ENCODE peak calls at places on chromosomes 16 and 17, in four cellular contexts. B is fibroblast of lung, Z is tibial nerve, E is suprapubic skin. A is an unnamed sample.

GRCh38 chr16:23131841-23132576 is 17.2 kb downstream of the USP31 start:
- DNase-seq in Z (no peak), B (no peak), E (no peak), A (no peak)

GRCh38 chr16:19001788-19002187 is 18.1 kb downstream of the TMC7 start:
- DNase-seq in E (no peak), B (peak; percentile 82), Z (no peak), A (no peak)

GRCh38 chr16:77213542-77214108 is 14.4 kb downstream of the SYCE1L start:
- DNase-seq in E (no peak), B (peak; percentile 97), Z (no peak), A (peak; percentile 74)

GRCh38 chr17:20925091-20925490 is 117.7 kb downstream of the USP22 start:
- DNase-seq in B (no peak), E (no peak), Z (no peak), A (no peak)

GRCh38 chr17:65287040-65287439 is 149.9 kb downstream of the RGS9 start:
- DNase-seq in Z (no peak), E (no peak), B (peak; percentile 87), A (no peak)

GRCh38 chr16:56488035-56488434 is 31.8 kb downstream of the BBS2 start:
- DNase-seq in B (no peak), Z (no peak), E (no peak), A (no peak)

GRCh38 chr16:21100447-21100846 is 50.2 kb downstream of the DNAH3 start:
- DNase-seq in Z (no peak), B (peak; percentile 90), E (no peak), A (no peak)

GRCh38 chr16:88969361-88969831 is 7.6 kb downstream of the CBFA2T3 start:
- DNase-seq in Z (no peak), B (no peak), E (no peak), A (no peak)

GRCh38 chr17:54888981-54889380 is 11.7 kb upstream of the TOM1L1 start:
- DNase-seq in B (no peak), Z (no peak), E (no peak), A (no peak)

GRCh38 chr17:64920026-64920418 is 744 bp upstream of the LRRC37A3 start:
- DNase-seq in B (no peak), Z (no peak), E (no peak), A (peak; percentile 71)

GRCh38 chr16:55820615-55821014 is 12.3 kb downstream of the CES1 start:
- DNase-seq in B (no peak), E (peak; percentile 64), Z (no peak), A (no peak)

GRCh38 chr17:9408381-9408780 is 167.2 kb downstream of the STX8 start:
- DNase-seq in Z (no peak), E (no peak), B (peak; percentile 93), A (no peak)

GRCh38 chr17:9361572-9361955 is 214.1 kb downstream of the STX8 start:
- DNase-seq in E (no peak), Z (no peak), B (no peak), A (no peak)

GRCh38 chr16:29806096-29806579 is at the start of gene MAZ:
- DNase-seq in B (no peak), E (no peak), Z (no peak), A (no peak)

GRCh38 chr16:13939821-13940220 is 19.9 kb downstream of the ERCC4 start:
- DNase-seq in Z (no peak), B (no peak), E (no peak), A (no peak)

GRCh38 chr17:59423137-59423703 is 91.8 kb downstream of the YPEL2 start:
- DNase-seq in Z (no peak), B (peak; percentile 69), E (no peak), A (no peak)

GRCh38 chr16:48959204-48959603 is 322.4 kb downstream of the CBLN1 start:
- DNase-seq in B (peak; percentile 3), Z (no peak), E (no peak), A (no peak)

GRCh38 chr17:57281887-57282653 is 25.7 kb downstream of the MSI2 start:
- DNase-seq in Z (no peak), B (no peak), E (no peak), A (no peak)

GRCh38 chr17:46962374-46962790 is 16.7 kb downstream of the RPRML start:
- DNase-seq in Z (no peak), B (peak; percentile 85), E (no peak), A (no peak)

GRCh38 chr17:27355419-27355818 is 61.5 kb downstream of the WSB1 start:
- DNase-seq in B (no peak), Z (no peak), E (no peak), A (no peak)

GRCh38 chr16:49378238-49378637 is 4.6 kb downstream of the C16orf78 start:
- DNase-seq in B (no peak), Z (no peak), E (no peak), A (no peak)

GRCh38 chr17:57902800-57903759 is 52.1 kb downstream of the CUEDC1 start:
- DNase-seq in Z (peak; percentile 63), B (peak; percentile 90), E (peak; percentile 91), A (peak; percentile 98)

GRCh38 chr16:2388139-2388874 is 40.9 kb upstream of the CCNF start:
- DNase-seq in E (no peak), B (no peak), Z (no peak), A (no peak)

GRCh38 chr17:17403899-17404576 is 72.8 kb upstream of the MED9 start:
- DNase-seq in B (no peak), E (no peak), Z (no peak), A (no peak)

GRCh38 chr17:73430848-73431247 is 119.0 kb upstream of the CDC42EP4 start:
- DNase-seq in Z (no peak), B (peak; percentile 13), E (no peak), A (peak; percentile 39)

GRCh38 chr17:76906463-76906862 is 38.3 kb downstream of the MGAT5B start:
- DNase-seq in E (no peak), B (no peak), Z (no peak), A (no peak)

GRCh38 chr17:76912585-76912984 is 44.4 kb downstream of the MGAT5B start:
- DNase-seq in E (no peak), B (no peak), Z (no peak), A (peak; percentile 43)

GRCh38 chr17:76911299-76912007 is 43.2 kb downstream of the MGAT5B start:
- DNase-seq in E (no peak), B (no peak), Z (no peak), A (peak; percentile 48)

GRCh38 chr17:76907352-76907751 is 39.1 kb downstream of the MGAT5B start:
- DNase-seq in E (no peak), B (no peak), Z (no peak), A (no peak)

DNA sequence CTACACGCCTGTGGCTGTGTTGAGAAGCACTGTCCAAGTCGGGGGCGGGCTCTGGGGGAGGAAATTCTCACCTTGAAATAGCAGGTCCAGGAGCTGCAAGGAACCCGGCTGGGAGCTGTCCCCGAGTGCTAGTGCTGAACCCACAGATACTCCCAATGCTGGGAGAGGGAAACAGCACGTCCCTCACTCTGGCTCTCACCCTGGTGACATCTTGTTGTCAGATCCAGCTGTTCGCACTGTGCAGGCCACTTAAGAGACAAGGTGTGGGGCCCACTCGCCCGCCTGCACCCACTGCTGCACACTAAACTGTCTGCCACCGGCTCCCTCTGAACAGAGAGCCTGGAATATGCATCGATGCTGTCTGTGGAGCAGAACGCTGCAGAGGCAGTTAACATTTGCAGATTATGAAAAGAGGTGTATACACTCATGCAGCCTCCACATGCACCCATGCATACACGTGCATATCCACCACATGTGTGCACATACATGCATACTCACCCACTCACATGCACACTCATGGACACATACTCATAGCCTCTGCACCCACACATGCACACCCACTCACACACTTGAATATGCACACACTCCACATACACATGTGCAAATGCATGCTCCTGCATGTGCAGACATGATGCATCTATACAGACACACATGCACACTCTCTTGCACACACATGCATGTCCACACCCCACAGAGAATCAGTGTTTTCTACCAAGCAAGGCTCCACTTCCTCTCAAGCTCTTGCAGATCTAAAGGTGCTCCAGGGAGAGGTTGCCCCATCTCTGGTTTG is 42.0 kb downstream of the MGAT5B start:
- DNase-seq in B (peak; percentile 45), E (no peak), Z (no peak), A (peak; percentile 68)
- H3K36me3 ChIP-seq in B (no peaks in the 10 kb centered on the region), E (no peaks in the 10 kb centered on the region), Z (no peaks in the 10 kb centered on the region), A (no peaks in the 10 kb centered on the region)

DNA sequence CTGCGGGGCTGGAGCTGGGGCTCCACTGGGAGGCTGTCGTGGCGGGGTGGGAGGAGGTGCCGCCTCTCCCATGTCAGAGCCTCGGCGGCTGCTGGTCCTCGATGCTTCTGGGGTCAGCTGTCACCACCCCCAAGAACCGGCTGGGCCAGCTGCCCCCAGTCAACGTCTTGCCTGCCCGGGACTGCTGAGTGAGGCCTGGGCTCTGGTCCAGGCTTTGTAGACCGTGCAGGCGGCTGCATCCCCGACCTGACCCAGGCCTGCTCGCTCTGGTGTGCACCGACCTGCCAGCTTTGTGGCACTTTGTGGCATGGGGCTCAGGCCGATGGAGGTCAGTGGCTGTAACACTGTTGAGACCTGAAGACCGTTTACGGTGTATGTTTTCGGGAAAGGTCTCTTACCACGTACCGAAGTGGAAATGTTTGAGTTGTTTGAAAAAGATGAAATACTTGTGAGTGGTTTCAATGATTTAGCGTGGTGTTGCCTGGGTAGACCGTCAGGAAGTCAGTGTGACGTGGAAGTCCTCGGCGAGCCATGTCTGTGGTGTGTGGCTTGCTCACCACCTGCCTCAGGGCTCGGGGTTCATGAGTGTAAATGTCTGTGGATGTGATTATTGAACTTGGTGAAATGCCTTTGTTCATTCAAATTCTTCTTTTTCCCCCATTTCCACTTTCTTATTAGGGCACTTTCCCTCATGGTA is 53.2 kb upstream of the ZNF750 start:
- DNase-seq in E (no peak), Z (no peak), B (no peak), A (peak; percentile 91)
- H3K36me3 ChIP-seq in E (peaks cover 11% of the 10 kb centered on the region), Z (no peaks in the 10 kb centered on the region), B (no peaks in the 10 kb centered on the region), A (no peaks in the 10 kb centered on the region)

GRCh38 chr17:1222321-1222720 is 42.5 kb upstream of the ABR start:
- DNase-seq in E (no peak), B (peak; percentile 45), Z (no peak), A (no peak)
- H3K36me3 ChIP-seq in E (no peaks in the 10 kb centered on the region), B (no peaks in the 10 kb centered on the region), Z (no peaks in the 10 kb centered on the region), A (no peaks in the 10 kb centered on the region)

GRCh38 chr17:40354191-40355122 is 10.1 kb downstream of the GJD3 start:
- DNase-seq in B (no peak), Z (no peak), E (peak; percentile 60), A (peak; percentile 74)

GRCh38 chr17:40358323-40359038 is 6.1 kb downstream of the GJD3 start:
- DNase-seq in B (peak; percentile 67), E (peak; percentile 96), Z (peak; percentile 92), A (peak; percentile 95)

GRCh38 chr17:40355123-40355803 is 9.3 kb downstream of the GJD3 start:
- DNase-seq in Z (peak; percentile 73), B (no peak), E (peak; percentile 90), A (peak; percentile 90)

GRCh38 chr17:40356906-40357861 is 7.4 kb downstream of the GJD3 start:
- DNase-seq in Z (peak; percentile 12), B (no peak), E (peak; percentile 76), A (peak; percentile 77)

DNA sequence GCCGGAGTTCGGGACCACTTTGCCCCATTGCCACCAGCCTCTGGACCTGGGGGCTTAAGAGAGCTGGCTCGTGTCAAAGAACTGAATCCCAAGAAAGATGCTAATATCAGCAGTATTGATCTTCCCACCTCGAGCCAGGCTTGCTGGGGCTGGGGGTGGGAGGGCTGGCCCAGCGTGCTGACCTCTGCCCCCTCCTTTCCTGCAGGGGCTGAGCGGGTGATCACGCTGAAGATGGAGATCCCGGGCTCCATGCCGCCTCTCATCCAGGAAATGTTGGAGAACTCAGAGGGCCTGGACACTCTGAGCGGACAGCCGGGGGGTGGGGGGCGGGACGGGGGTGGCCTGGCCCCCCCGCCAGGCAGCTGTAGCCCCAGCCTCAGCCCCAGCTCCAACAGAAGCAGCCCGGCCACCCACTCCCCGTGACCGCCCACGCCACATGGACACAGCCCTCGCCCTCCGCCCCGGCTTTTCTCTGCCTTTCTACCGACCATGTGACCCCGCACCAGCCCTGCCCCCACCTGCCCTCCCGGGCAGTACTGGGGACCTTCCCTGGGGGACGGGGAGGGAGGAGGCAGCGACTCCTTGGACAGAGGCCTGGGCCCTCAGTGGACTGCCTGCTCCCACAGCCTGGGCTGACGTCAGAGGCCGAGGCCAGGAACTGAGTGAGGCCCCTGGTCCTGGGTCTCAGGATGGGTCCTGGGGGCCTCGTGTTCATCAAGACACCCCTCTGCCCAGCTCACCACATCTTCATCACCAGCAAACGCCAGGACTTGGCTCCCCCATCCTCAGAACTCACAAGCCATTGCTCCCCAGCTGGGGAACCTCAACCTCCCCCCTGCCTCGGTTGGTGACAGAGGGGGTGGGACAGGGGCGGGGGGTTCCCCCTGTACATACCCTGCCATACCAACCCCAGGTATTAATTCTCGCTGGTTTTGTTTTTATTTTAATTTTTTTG is 8.5 kb downstream of the GJD3 start:
- DNase-seq in E (peak; percentile 76), Z (no peak), B (no peak), A (peak; percentile 92)
- H3K36me3 ChIP-seq in E (peaks cover 56% of the 10 kb centered on the region), Z (peaks cover 5% of the 10 kb centered on the region), B (peaks cover 21% of the 10 kb centered on the region), A (peaks cover 26% of the 10 kb centered on the region)

A was measured in kidney.